ENCODE peak calls at places on chromosome 13, in ten cellular contexts. One of them, this sample, is unnamed.
A peak's percentile ranks its signal among the peaks of the same experiment; 100 is the strongest.

GRCh38 chr13:43579321-43579720 is 207.5 kb downstream of the ENOX1 start:
- DNase-seq in bronchial epithelial cell: no peak
- DNase-seq in A549: no peak
- DNase-seq in CD8-positive, alpha-beta T cell: no peak
- DNase-seq in choroid plexus epithelial cell: no peak
- DNase-seq in cardiac fibroblast: no peak
- DNase-seq in GM23338: no peak
- DNase-seq in IMR-90: no peak
- DNase-seq in fibroblast of lung: no peak
- DNase-seq in dorsolateral prefrontal cortex: no peak
- DNase-seq in this sample: no peak

GRCh38 chr13:69124996-69125395 is 982.6 kb upstream of the ATXN8OS start:
- DNase-seq in bronchial epithelial cell: peak; percentile 11
- DNase-seq in A549: no peak
- DNase-seq in CD8-positive, alpha-beta T cell: no peak
- DNase-seq in choroid plexus epithelial cell: no peak
- DNase-seq in cardiac fibroblast: no peak
- DNase-seq in GM23338: no peak
- DNase-seq in IMR-90: no peak
- DNase-seq in fibroblast of lung: no peak
- DNase-seq in dorsolateral prefrontal cortex: no peak
- DNase-seq in this sample: no peak

GRCh38 chr13:93745884-93746283 is 519.3 kb downstream of the GPC6 start:
- DNase-seq in bronchial epithelial cell: no peak
- DNase-seq in A549: no peak
- DNase-seq in CD8-positive, alpha-beta T cell: no peak
- DNase-seq in choroid plexus epithelial cell: peak; percentile 69
- DNase-seq in cardiac fibroblast: no peak
- DNase-seq in GM23338: no peak
- DNase-seq in IMR-90: peak; percentile 74
- DNase-seq in fibroblast of lung: peak; percentile 22
- DNase-seq in dorsolateral prefrontal cortex: no peak
- DNase-seq in this sample: no peak

GRCh38 chr13:102556806-102557205 is 40.0 kb upstream of the TPP2 start:
- DNase-seq in bronchial epithelial cell: no peak
- DNase-seq in A549: no peak
- DNase-seq in CD8-positive, alpha-beta T cell: no peak
- DNase-seq in choroid plexus epithelial cell: no peak
- DNase-seq in cardiac fibroblast: no peak
- DNase-seq in GM23338: no peak
- DNase-seq in IMR-90: no peak
- DNase-seq in fibroblast of lung: peak; percentile 7
- DNase-seq in dorsolateral prefrontal cortex: no peak
- DNase-seq in this sample: no peak

GRCh38 chr13:45195421-45195820 is 5.4 kb downstream of the KCTD4 start:
- DNase-seq in bronchial epithelial cell: no peak
- DNase-seq in A549: no peak
- DNase-seq in CD8-positive, alpha-beta T cell: no peak
- DNase-seq in choroid plexus epithelial cell: no peak
- DNase-seq in cardiac fibroblast: no peak
- DNase-seq in GM23338: no peak
- DNase-seq in IMR-90: no peak
- DNase-seq in fibroblast of lung: no peak
- DNase-seq in dorsolateral prefrontal cortex: no peak
- DNase-seq in this sample: no peak

GRCh38 chr13:44434441-44435141 is 61.0 kb downstream of the SERP2 start:
- DNase-seq in bronchial epithelial cell: no peak
- DNase-seq in A549: no peak
- DNase-seq in CD8-positive, alpha-beta T cell: no peak
- DNase-seq in choroid plexus epithelial cell: no peak
- DNase-seq in cardiac fibroblast: no peak
- DNase-seq in GM23338: no peak
- DNase-seq in IMR-90: no peak
- DNase-seq in fibroblast of lung: no peak
- DNase-seq in dorsolateral prefrontal cortex: no peak
- DNase-seq in this sample: no peak

GRCh38 chr13:61277088-61277487 is 138.6 kb downstream of the PCDH20 start:
- DNase-seq in bronchial epithelial cell: no peak
- DNase-seq in A549: no peak
- DNase-seq in CD8-positive, alpha-beta T cell: no peak
- DNase-seq in choroid plexus epithelial cell: no peak
- DNase-seq in cardiac fibroblast: no peak
- DNase-seq in GM23338: no peak
- DNase-seq in IMR-90: no peak
- DNase-seq in fibroblast of lung: no peak
- DNase-seq in dorsolateral prefrontal cortex: no peak
- DNase-seq in this sample: no peak

GRCh38 chr13:84279166-84279565 is 396.9 kb upstream of the SLITRK1 start:
- DNase-seq in bronchial epithelial cell: peak; percentile 34
- DNase-seq in A549: no peak
- DNase-seq in CD8-positive, alpha-beta T cell: no peak
- DNase-seq in choroid plexus epithelial cell: peak; percentile 5
- DNase-seq in cardiac fibroblast: no peak
- DNase-seq in GM23338: no peak
- DNase-seq in IMR-90: peak; percentile 1
- DNase-seq in fibroblast of lung: no peak
- DNase-seq in dorsolateral prefrontal cortex: no peak
- DNase-seq in this sample: peak; percentile 13

GRCh38 chr13:64937302-64937701 is 2292.8 kb downstream of the PCDH9 start:
- DNase-seq in bronchial epithelial cell: no peak
- DNase-seq in A549: no peak
- DNase-seq in CD8-positive, alpha-beta T cell: no peak
- DNase-seq in choroid plexus epithelial cell: no peak
- DNase-seq in cardiac fibroblast: no peak
- DNase-seq in GM23338: no peak
- DNase-seq in IMR-90: no peak
- DNase-seq in fibroblast of lung: no peak
- DNase-seq in dorsolateral prefrontal cortex: no peak
- DNase-seq in this sample: no peak

GRCh38 chr13:26968431-26969335 is 202.9 kb downstream of the USP12 start:
- DNase-seq in bronchial epithelial cell: no peak
- DNase-seq in A549: no peak
- DNase-seq in CD8-positive, alpha-beta T cell: no peak
- DNase-seq in choroid plexus epithelial cell: no peak
- DNase-seq in cardiac fibroblast: peak; percentile 34
- DNase-seq in GM23338: no peak
- DNase-seq in IMR-90: peak; percentile 23
- DNase-seq in fibroblast of lung: no peak
- DNase-seq in dorsolateral prefrontal cortex: no peak
- DNase-seq in this sample: no peak

GRCh38 chr13:64332048-64332447 is 2898.1 kb downstream of the PCDH9 start:
- DNase-seq in bronchial epithelial cell: no peak
- DNase-seq in A549: no peak
- DNase-seq in CD8-positive, alpha-beta T cell: no peak
- DNase-seq in choroid plexus epithelial cell: no peak
- DNase-seq in cardiac fibroblast: no peak
- DNase-seq in GM23338: no peak
- DNase-seq in IMR-90: peak; percentile 10
- DNase-seq in fibroblast of lung: no peak
- DNase-seq in dorsolateral prefrontal cortex: no peak
- DNase-seq in this sample: peak; percentile 22

GRCh38 chr13:72163671-72164070 is 296.7 kb upstream of the DACH1 start:
- DNase-seq in bronchial epithelial cell: peak; percentile 62
- DNase-seq in A549: no peak
- DNase-seq in CD8-positive, alpha-beta T cell: no peak
- DNase-seq in choroid plexus epithelial cell: no peak
- DNase-seq in cardiac fibroblast: no peak
- DNase-seq in GM23338: peak; percentile 5
- DNase-seq in IMR-90: no peak
- DNase-seq in fibroblast of lung: no peak
- DNase-seq in dorsolateral prefrontal cortex: no peak
- DNase-seq in this sample: no peak

DNA sequence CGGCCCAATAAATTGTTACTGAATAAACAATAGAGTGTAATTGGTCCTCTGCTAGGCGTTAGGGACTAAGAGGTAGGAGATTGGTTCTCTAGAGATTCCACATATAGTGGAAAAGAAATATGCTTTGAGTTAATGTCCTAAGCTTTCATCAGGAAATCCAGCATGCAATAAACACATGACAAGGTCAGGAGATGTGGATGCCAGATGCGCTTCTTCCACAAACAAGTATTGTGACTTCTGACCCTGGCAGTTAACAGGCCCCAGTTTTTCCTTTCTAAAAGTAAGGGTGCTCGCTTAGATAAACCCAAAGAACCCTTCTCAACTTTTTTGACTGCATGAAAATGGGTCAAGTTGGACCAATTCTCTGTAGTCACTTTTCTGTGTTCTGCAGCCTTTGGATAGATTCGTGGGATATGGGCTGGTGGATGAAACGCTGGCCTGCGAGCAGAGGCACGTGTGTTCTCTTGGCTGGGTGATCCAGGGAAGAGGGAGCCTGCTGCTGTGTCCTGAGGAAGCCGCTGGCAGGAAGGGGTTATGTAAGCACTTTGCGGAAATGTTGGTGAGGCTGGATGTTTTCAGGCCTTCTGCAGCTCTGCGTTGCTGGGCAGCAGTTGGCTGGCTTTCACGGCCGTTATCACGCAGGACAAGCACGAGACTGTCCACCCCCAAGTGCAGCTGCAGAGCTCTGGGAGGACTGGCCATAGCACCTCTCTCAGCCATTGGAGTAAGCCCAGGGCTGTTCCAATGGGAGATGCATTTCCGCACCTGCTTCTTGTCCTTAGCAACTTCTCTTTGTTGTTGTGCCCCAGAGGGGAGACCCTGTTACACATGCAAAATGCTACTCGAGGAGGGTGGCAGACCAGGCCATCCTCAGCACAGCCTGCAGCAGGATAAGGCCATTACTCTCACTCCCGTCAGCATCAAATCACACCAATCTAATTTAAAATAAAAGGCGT is 146.8 kb upstream of the SOX21 start:
- DNase-seq in bronchial epithelial cell: no peak
- DNase-seq in A549: no peak
- DNase-seq in CD8-positive, alpha-beta T cell: no peak
- DNase-seq in choroid plexus epithelial cell: peak; percentile 25
- DNase-seq in cardiac fibroblast: no peak
- DNase-seq in GM23338: peak; percentile 13
- DNase-seq in IMR-90: peak; percentile 5
- DNase-seq in fibroblast of lung: peak; percentile 30
- DNase-seq in dorsolateral prefrontal cortex: peak; percentile 32
- DNase-seq in this sample: peak; percentile 54
- H3K4me3 ChIP-seq in bronchial epithelial cell: no peak overlapping the region
- H3K4me3 ChIP-seq in A549: no peak overlapping the region
- H3K4me3 ChIP-seq in CD8-positive, alpha-beta T cell: no peak overlapping the region
- H3K4me3 ChIP-seq in choroid plexus epithelial cell: no peak overlapping the region
- H3K4me3 ChIP-seq in cardiac fibroblast: no peak overlapping the region
- H3K4me3 ChIP-seq in GM23338: no peak overlapping the region
- H3K4me3 ChIP-seq in IMR-90: no peak overlapping the region
- H3K4me3 ChIP-seq in fibroblast of lung: no peak overlapping the region
- H3K4me3 ChIP-seq in dorsolateral prefrontal cortex: no peak overlapping the region
- H3K4me3 ChIP-seq in this sample: no peak overlapping the region

DNA sequence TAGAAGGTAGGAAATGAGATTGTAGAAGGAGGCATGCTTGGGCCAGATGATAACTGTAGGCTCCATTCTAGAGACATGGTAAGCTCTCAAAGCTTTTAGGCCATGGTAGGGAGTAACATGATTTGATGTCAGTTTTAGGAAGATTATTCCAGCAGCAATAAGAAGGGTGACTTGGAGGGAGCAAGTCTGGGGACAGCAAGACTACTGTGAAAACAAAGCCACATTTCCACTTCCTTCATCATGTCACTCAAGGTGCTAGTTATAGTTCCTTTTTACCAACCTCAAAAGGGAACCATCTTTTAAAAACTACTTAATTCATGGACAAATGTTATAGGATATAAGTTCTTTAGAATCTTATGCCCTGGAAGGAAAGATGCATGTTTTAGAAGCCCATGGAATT is 23.9 kb upstream of the WDFY2 start:
- DNase-seq in bronchial epithelial cell: no peak
- DNase-seq in A549: no peak
- DNase-seq in CD8-positive, alpha-beta T cell: no peak
- DNase-seq in choroid plexus epithelial cell: no peak
- DNase-seq in cardiac fibroblast: no peak
- DNase-seq in GM23338: no peak
- DNase-seq in IMR-90: no peak
- DNase-seq in fibroblast of lung: no peak
- DNase-seq in dorsolateral prefrontal cortex: no peak
- DNase-seq in this sample: no peak
- TF ChIP-seq CTCF in bronchial epithelial cell: no peak
- TF ChIP-seq CTCF in A549: no peak
- TF ChIP-seq CTCF in CD8-positive, alpha-beta T cell: no peak
- TF ChIP-seq CTCF in choroid plexus epithelial cell: no peak
- TF ChIP-seq CTCF in cardiac fibroblast: no peak
- TF ChIP-seq CTCF in GM23338: no peak
- TF ChIP-seq CTCF in IMR-90: no peak
- TF ChIP-seq CTCF in fibroblast of lung: no peak
- TF ChIP-seq CTCF in dorsolateral prefrontal cortex: no peak
- TF ChIP-seq CTCF in this sample: no peak

GRCh38 chr13:51501096-51501495 is 48.3 kb upstream of the INTS6 start:
- DNase-seq in bronchial epithelial cell: no peak
- DNase-seq in A549: no peak
- DNase-seq in CD8-positive, alpha-beta T cell: no peak
- DNase-seq in choroid plexus epithelial cell: no peak
- DNase-seq in cardiac fibroblast: peak; percentile 46
- DNase-seq in GM23338: no peak
- DNase-seq in IMR-90: peak; percentile 39
- DNase-seq in fibroblast of lung: peak; percentile 33
- DNase-seq in dorsolateral prefrontal cortex: no peak
- DNase-seq in this sample: no peak

GRCh38 chr13:51500687-51501086 is 47.9 kb upstream of the INTS6 start:
- DNase-seq in bronchial epithelial cell: no peak
- DNase-seq in A549: no peak
- DNase-seq in CD8-positive, alpha-beta T cell: no peak
- DNase-seq in choroid plexus epithelial cell: no peak
- DNase-seq in cardiac fibroblast: peak; percentile 30
- DNase-seq in GM23338: no peak
- DNase-seq in IMR-90: no peak
- DNase-seq in fibroblast of lung: no peak
- DNase-seq in dorsolateral prefrontal cortex: no peak
- DNase-seq in this sample: no peak

GRCh38 chr13:51502206-51502651 is 49.4 kb upstream of the INTS6 start:
- DNase-seq in bronchial epithelial cell: peak; percentile 79
- DNase-seq in A549: no peak
- DNase-seq in CD8-positive, alpha-beta T cell: no peak
- DNase-seq in choroid plexus epithelial cell: no peak
- DNase-seq in cardiac fibroblast: peak; percentile 57
- DNase-seq in GM23338: no peak
- DNase-seq in IMR-90: peak; percentile 59
- DNase-seq in fibroblast of lung: peak; percentile 37
- DNase-seq in dorsolateral prefrontal cortex: no peak
- DNase-seq in this sample: no peak

GRCh38 chr13:51501592-51502205 is 48.9 kb upstream of the INTS6 start:
- DNase-seq in bronchial epithelial cell: peak; percentile 75
- DNase-seq in A549: no peak
- DNase-seq in CD8-positive, alpha-beta T cell: no peak
- DNase-seq in choroid plexus epithelial cell: peak; percentile 36
- DNase-seq in cardiac fibroblast: peak; percentile 79
- DNase-seq in GM23338: no peak
- DNase-seq in IMR-90: peak; percentile 70
- DNase-seq in fibroblast of lung: peak; percentile 56
- DNase-seq in dorsolateral prefrontal cortex: no peak
- DNase-seq in this sample: peak; percentile 39

GRCh38 chr13:51499841-51500240 is 47.0 kb upstream of the INTS6 start:
- DNase-seq in bronchial epithelial cell: no peak
- DNase-seq in A549: no peak
- DNase-seq in CD8-positive, alpha-beta T cell: no peak
- DNase-seq in choroid plexus epithelial cell: no peak
- DNase-seq in cardiac fibroblast: no peak
- DNase-seq in GM23338: no peak
- DNase-seq in IMR-90: no peak
- DNase-seq in fibroblast of lung: no peak
- DNase-seq in dorsolateral prefrontal cortex: no peak
- DNase-seq in this sample: no peak
- H3K4me3 ChIP-seq in bronchial epithelial cell: no peak overlapping the region
- H3K4me3 ChIP-seq in A549: no peak overlapping the region
- H3K4me3 ChIP-seq in CD8-positive, alpha-beta T cell: no peak overlapping the region
- H3K4me3 ChIP-seq in choroid plexus epithelial cell: no peak overlapping the region
- H3K4me3 ChIP-seq in cardiac fibroblast: no peak overlapping the region
- H3K4me3 ChIP-seq in GM23338: no peak overlapping the region
- H3K4me3 ChIP-seq in IMR-90: no peak overlapping the region
- H3K4me3 ChIP-seq in fibroblast of lung: no peak overlapping the region
- H3K4me3 ChIP-seq in dorsolateral prefrontal cortex: no peak overlapping the region
- H3K4me3 ChIP-seq in this sample: no peak overlapping the region

GRCh38 chr13:22256111-22256639 is 585.3 kb downstream of the FGF9 start:
- DNase-seq in bronchial epithelial cell: no peak
- DNase-seq in A549: no peak
- DNase-seq in CD8-positive, alpha-beta T cell: no peak
- DNase-seq in choroid plexus epithelial cell: no peak
- DNase-seq in cardiac fibroblast: no peak
- DNase-seq in GM23338: no peak
- DNase-seq in IMR-90: no peak
- DNase-seq in fibroblast of lung: no peak
- DNase-seq in dorsolateral prefrontal cortex: no peak
- DNase-seq in this sample: no peak
- TF ChIP-seq CTCF in bronchial epithelial cell: no peak
- TF ChIP-seq CTCF in A549: no peak
- TF ChIP-seq CTCF in CD8-positive, alpha-beta T cell: no peak
- TF ChIP-seq CTCF in choroid plexus epithelial cell: no peak
- TF ChIP-seq CTCF in cardiac fibroblast: no peak
- TF ChIP-seq CTCF in GM23338: peak; percentile 52
- TF ChIP-seq CTCF in IMR-90: no peak
- TF ChIP-seq CTCF in fibroblast of lung: no peak
- TF ChIP-seq CTCF in dorsolateral prefrontal cortex: no peak
- TF ChIP-seq CTCF in this sample: no peak

This sample was measured in astrocyte of the spinal cord.